ENCODE peak calls at places on chromosomes 11 and 22, in seven cellular contexts. A is GM20000, I is Peyer's patch, T is kidney epithelial cell, Z is Caco-2, L is upper lobe of right lung, V is lower lobe of right lung. K is an unnamed sample.
A peak's percentile ranks its signal among the peaks of the same experiment; 100 is the strongest.

GRCh38 chr11:12243511-12243910 is 133.1 kb downstream of the MICAL2 start:
- DNase-seq in A (no peak), I (no peak), T (no peak), Z (no peak), L (no peak), V (no peak), K (no peak)

GRCh38 chr11:33802414-33802950 is 28.2 kb upstream of the FBXO3 start:
- DNase-seq in A (no peak), I (no peak), T (peak; percentile 65), Z (peak; percentile 75), L (no peak), V (no peak), K (no peak)

GRCh38 chr22:19937616-19938473 is 3.7 kb upstream of the COMT start:
- DNase-seq in A (no peak), I (no peak), T (no peak), Z (no peak), L (peak; percentile 64), V (peak; percentile 59), K (no peak)

GRCh38 chr11:31995525-31996123 is 95.2 kb upstream of the RCN1 start:
- DNase-seq in A (peak; percentile 52), I (no peak), T (no peak), Z (no peak), L (no peak), V (no peak), K (no peak)

GRCh38 chr11:12813371-12814225 is 139.4 kb downstream of the TEAD1 start:
- DNase-seq in A (no peak), I (no peak), T (peak; percentile 61), Z (no peak), L (no peak), V (no peak), K (no peak)

GRCh38 chr11:1570896-1571759 is 943 bp downstream of the DUSP8 start:
- DNase-seq in A (no peak), I (peak; percentile 25), T (no peak), Z (peak; percentile 30), L (peak; percentile 68), V (no peak), K (no peak)

GRCh38 chr22:42585096-42585495 is 29.6 kb downstream of the POLDIP3 start:
- DNase-seq in A (no peak), I (no peak), T (no peak), Z (no peak), L (no peak), V (no peak), K (no peak)

GRCh38 chr11:113664069-113664980 is 41.8 kb downstream of the TMPRSS5 start:
- DNase-seq in A (no peak), I (no peak), T (peak; percentile 92), Z (peak; percentile 77), L (no peak), V (no peak), K (no peak)

GRCh38 chr22:49930128-49930527 is 11.7 kb downstream of the CRELD2 start:
- DNase-seq in A (no peak), I (peak; percentile 37), T (no peak), Z (no peak), L (no peak), V (no peak), K (no peak)

GRCh38 chr22:29263791-29264216 is 4.0 kb downstream of the RHBDD3 start:
- DNase-seq in A (no peak), I (no peak), T (no peak), Z (no peak), L (no peak), V (no peak), K (no peak)

GRCh38 chr11:12134239-12134590 is 23.8 kb downstream of the MICAL2 start:
- DNase-seq in A (no peak), I (no peak), T (no peak), Z (no peak), L (peak; percentile 74), V (peak; percentile 76), K (peak; percentile 68)

GRCh38 chr11:45158891-45159605 is 12.6 kb downstream of the PRDM11 start:
- DNase-seq in A (no peak), I (no peak), T (no peak), Z (no peak), L (peak; percentile 59), V (no peak), K (no peak)

GRCh38 chr11:71300187-71300586 is 47.8 kb upstream of the SHANK2 start:
- DNase-seq in A (no peak), I (no peak), T (no peak), Z (no peak), L (no peak), V (no peak), K (no peak)

GRCh38 chr11:111540114-111540920 is at the start of gene LAYN:
- DNase-seq in A (peak; percentile 48), I (peak; percentile 23), T (no peak), Z (no peak), L (peak; percentile 74), V (peak; percentile 70), K (no peak)

GRCh38 chr22:29343313-29343805 is 27.9 kb upstream of the RASL10A start:
- DNase-seq in A (no peak), I (no peak), T (no peak), Z (no peak), L (peak; percentile 85), V (peak; percentile 75), K (no peak)

GRCh38 chr11:109338131-109338530 is 83.9 kb upstream of the C11orf87 start:
- DNase-seq in A (no peak), I (no peak), T (no peak), Z (no peak), L (no peak), V (no peak), K (no peak)

GRCh38 chr11:118214210-118214914 is 10.4 kb downstream of the JAML start:
- DNase-seq in A (no peak), I (no peak), T (no peak), Z (no peak), L (no peak), V (peak; percentile 67), K (peak; percentile 75)

GRCh38 chr11:124297921-124298320 is 15.8 kb downstream of the OR8D1 start:
- DNase-seq in A (no peak), I (no peak), T (no peak), Z (no peak), L (no peak), V (no peak), K (no peak)

GRCh38 chr11:72655014-72655413 is 19.2 kb downstream of the PDE2A start:
- DNase-seq in A (no peak), I (no peak), T (no peak), Z (no peak), L (no peak), V (no peak), K (no peak)

GRCh38 chr22:22123118-22123959 is 121.2 kb upstream of the VPREB1 start:
- DNase-seq in A (no peak), I (no peak), T (no peak), Z (peak; percentile 5), L (no peak), V (no peak), K (no peak)

GRCh38 chr11:47143322-47143721 is 33.4 kb downstream of the ARFGAP2 start:
- DNase-seq in A (no peak), I (no peak), T (peak; percentile 28), Z (peak; percentile 37), L (no peak), V (no peak), K (no peak)

GRCh38 chr11:3049430-3050243 is 7.6 kb downstream of the CARS1 start:
- DNase-seq in A (peak; percentile 81), I (peak; percentile 78), T (peak; percentile 86), Z (no peak), L (peak; percentile 77), V (peak; percentile 67), K (peak; percentile 69)

GRCh38 chr11:746289-747175 is 732 bp upstream of the TALDO1 start:
- DNase-seq in A (no peak), I (peak; percentile 33), T (no peak), Z (no peak), L (no peak), V (no peak), K (no peak)

GRCh38 chr11:65479184-65480145 is 19.4 kb upstream of the MALAT1 start:
- DNase-seq in A (no peak), I (no peak), T (no peak), Z (peak; percentile 68), L (peak; percentile 45), V (no peak), K (no peak)

GRCh38 chr11:70226967-70227366 is 23.9 kb downstream of the FADD start:
- DNase-seq in A (no peak), I (no peak), T (no peak), Z (peak; percentile 69), L (no peak), V (peak; percentile 44), K (no peak)

GRCh38 chr11:27497284-27497866 is 9.2 kb downstream of the LIN7C start:
- DNase-seq in A (no peak), I (no peak), T (no peak), Z (no peak), L (no peak), V (no peak), K (no peak)
- TF ChIP-seq CTCF in A (peak; percentile 45), I (peak; percentile 41), T (peak; percentile 33), Z (peak; percentile 55), L (peak; percentile 47), V (peak; percentile 31), K (peak; percentile 60)

GRCh38 chr22:36569999-36570398 is 41.0 kb upstream of the EIF3D start:
- DNase-seq in A (no peak), I (no peak), T (no peak), Z (peak; percentile 38), L (no peak), V (no peak), K (no peak)
- TF ChIP-seq CTCF in A (no peak), I (no peak), T (peak; percentile 61), Z (peak; percentile 41), L (peak; percentile 14), V (no peak), K (no peak)

DNA sequence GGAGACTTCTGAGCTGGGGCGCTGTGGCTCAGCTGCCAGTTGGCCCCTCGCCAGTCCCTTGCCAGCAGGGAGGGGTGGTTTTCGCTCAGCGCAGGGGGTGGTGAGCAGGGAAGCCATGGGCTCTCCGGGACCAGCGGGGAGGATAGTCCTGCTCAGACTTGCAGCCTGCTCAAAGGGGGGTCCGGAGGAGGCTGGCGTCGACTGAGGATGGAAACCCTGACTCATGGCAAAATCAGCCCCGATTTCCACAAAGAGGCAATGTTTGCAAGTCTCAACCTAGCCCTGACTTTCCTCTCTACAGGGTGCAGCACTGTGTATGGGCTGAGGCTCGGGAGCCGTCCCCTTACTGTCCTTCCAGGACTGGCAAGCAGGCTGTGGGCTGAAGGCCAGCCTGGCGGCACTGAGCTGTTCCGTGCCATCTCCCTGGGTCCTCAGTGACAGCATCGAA is 35.1 kb downstream of the FBLN1 start:
- DNase-seq in A (no peak), I (no peak), T (no peak), Z (no peak), L (no peak), V (no peak), K (no peak)
- TF ChIP-seq CTCF in A (no peak), I (no peak), T (no peak), Z (no peak), L (no peak), V (no peak), K (no peak)

GRCh38 chr11:56412396-56412795 is at the start of gene OR5AL1:
- DNase-seq in A (no peak), I (no peak), T (no peak), Z (no peak), L (no peak), V (no peak), K (no peak)

DNA sequence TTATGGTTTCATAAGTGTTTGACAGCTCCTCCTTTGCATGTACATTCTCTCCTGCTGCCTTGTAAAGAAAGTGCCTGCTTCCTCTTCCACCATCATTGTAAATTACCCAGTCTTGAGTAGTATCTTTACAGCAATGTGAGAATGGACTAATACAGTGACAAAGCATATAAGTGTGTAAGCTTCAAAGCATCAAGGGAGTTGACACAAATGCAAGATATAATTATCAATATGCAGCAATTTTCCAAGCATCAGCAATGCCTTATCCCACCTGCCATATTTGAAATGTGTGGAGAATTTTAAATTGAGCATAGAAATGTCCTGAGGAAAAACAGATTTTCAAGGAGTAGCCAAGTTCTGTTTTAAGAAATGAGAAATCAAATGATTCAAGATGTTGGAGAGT is 1.7 kb upstream of the OR5AL1 start:
- DNase-seq in A (no peak), I (no peak), T (no peak), Z (no peak), L (no peak), V (no peak), K (no peak)
- TF ChIP-seq CTCF in A (no peak), I (no peak), T (no peak), Z (no peak), L (no peak), V (no peak), K (no peak)

K was measured in CD14-positive monocyte.